ENCODE peak calls at places on chromosomes 1 and 21, in five cellular contexts. One of them, this sample, is unnamed.
A peak's percentile ranks its signal among the peaks of the same experiment; 100 is the strongest.

GRCh38 chr21:31273278-31273677 is 70.8 kb downstream of the TIAM1 start:
- DNase-seq in body of pancreas: no peak
- DNase-seq in CD8-positive, alpha-beta T cell: no peak
- DNase-seq in WTC11: no peak
- DNase-seq in endothelial cell: no peak
- DNase-seq in this sample: no peak

GRCh38 chr1:115056395-115056798 is 26.8 kb downstream of the TSHB start:
- DNase-seq in body of pancreas: no peak
- DNase-seq in CD8-positive, alpha-beta T cell: no peak
- DNase-seq in WTC11: peak; percentile 37
- DNase-seq in endothelial cell: no peak
- DNase-seq in this sample: no peak

GRCh38 chr1:197736689-197737088 is 38.6 kb downstream of the DENND1B start:
- DNase-seq in body of pancreas: no peak
- DNase-seq in CD8-positive, alpha-beta T cell: no peak
- DNase-seq in WTC11: no peak
- DNase-seq in endothelial cell: no peak
- DNase-seq in this sample: no peak

GRCh38 chr1:116376734-116377096 is 3.7 kb downstream of the ATP1A1 start:
- DNase-seq in body of pancreas: no peak
- DNase-seq in CD8-positive, alpha-beta T cell: no peak
- DNase-seq in WTC11: no peak
- DNase-seq in endothelial cell: no peak
- DNase-seq in this sample: no peak

GRCh38 chr21:44585892-44586291 is 5.5 kb upstream of the KRTAP10-5 start:
- DNase-seq in body of pancreas: no peak
- DNase-seq in CD8-positive, alpha-beta T cell: no peak
- DNase-seq in WTC11: no peak
- DNase-seq in endothelial cell: no peak
- DNase-seq in this sample: no peak

GRCh38 chr1:115977481-115978258 is 1.4 kb downstream of the SLC22A15 start:
- DNase-seq in body of pancreas: peak; percentile 36
- DNase-seq in CD8-positive, alpha-beta T cell: no peak
- DNase-seq in WTC11: no peak
- DNase-seq in endothelial cell: no peak
- DNase-seq in this sample: no peak

GRCh38 chr1:33094971-33095604 is 14.1 kb downstream of the AZIN2 start:
- DNase-seq in body of pancreas: peak; percentile 50
- DNase-seq in CD8-positive, alpha-beta T cell: no peak
- DNase-seq in WTC11: peak; percentile 82
- DNase-seq in endothelial cell: peak; percentile 81
- DNase-seq in this sample: peak; percentile 29

GRCh38 chr1:13812456-13813397 is 112.7 kb downstream of the PRDM2 start:
- DNase-seq in body of pancreas: peak; percentile 50
- DNase-seq in CD8-positive, alpha-beta T cell: no peak
- DNase-seq in WTC11: no peak
- DNase-seq in endothelial cell: no peak
- DNase-seq in this sample: no peak

GRCh38 chr1:203522237-203522636 is 28.3 kb downstream of the OPTC start:
- DNase-seq in body of pancreas: no peak
- DNase-seq in CD8-positive, alpha-beta T cell: no peak
- DNase-seq in WTC11: no peak
- DNase-seq in endothelial cell: no peak
- DNase-seq in this sample: no peak

GRCh38 chr1:199742547-199742946 is 285.0 kb upstream of the NR5A2 start:
- DNase-seq in body of pancreas: peak; percentile 28
- DNase-seq in CD8-positive, alpha-beta T cell: no peak
- DNase-seq in WTC11: no peak
- DNase-seq in endothelial cell: no peak
- DNase-seq in this sample: no peak

GRCh38 chr1:198068280-198068679 is 88.5 kb upstream of the NEK7 start:
- DNase-seq in body of pancreas: no peak
- DNase-seq in CD8-positive, alpha-beta T cell: no peak
- DNase-seq in WTC11: no peak
- DNase-seq in endothelial cell: no peak
- DNase-seq in this sample: no peak

GRCh38 chr1:100423832-100424337 is 71.6 kb downstream of the CDC14A start:
- DNase-seq in body of pancreas: no peak
- DNase-seq in CD8-positive, alpha-beta T cell: no peak
- DNase-seq in WTC11: no peak
- DNase-seq in endothelial cell: no peak
- DNase-seq in this sample: peak; percentile 18

GRCh38 chr1:96259399-96259798 is 462.2 kb upstream of the PTBP2 start:
- DNase-seq in body of pancreas: no peak
- DNase-seq in CD8-positive, alpha-beta T cell: no peak
- DNase-seq in WTC11: no peak
- DNase-seq in endothelial cell: no peak
- DNase-seq in this sample: no peak

GRCh38 chr1:55034476-55035133 is 4.7 kb upstream of the PCSK9 start:
- DNase-seq in body of pancreas: no peak
- DNase-seq in CD8-positive, alpha-beta T cell: no peak
- DNase-seq in WTC11: no peak
- DNase-seq in endothelial cell: no peak
- DNase-seq in this sample: no peak

GRCh38 chr1:240242601-240243144 is 151.0 kb downstream of the FMN2 start:
- DNase-seq in body of pancreas: no peak
- DNase-seq in CD8-positive, alpha-beta T cell: no peak
- DNase-seq in WTC11: no peak
- DNase-seq in endothelial cell: no peak
- DNase-seq in this sample: no peak

GRCh38 chr1:230797376-230798186 is 50.4 kb downstream of the CAPN9 start:
- DNase-seq in body of pancreas: peak; percentile 73
- DNase-seq in CD8-positive, alpha-beta T cell: no peak
- DNase-seq in WTC11: peak; percentile 62
- DNase-seq in endothelial cell: peak; percentile 61
- DNase-seq in this sample: no peak

GRCh38 chr1:192553741-192554140 is 21.8 kb upstream of the RGS1 start:
- DNase-seq in body of pancreas: no peak
- DNase-seq in CD8-positive, alpha-beta T cell: no peak
- DNase-seq in WTC11: no peak
- DNase-seq in endothelial cell: no peak
- DNase-seq in this sample: no peak

GRCh38 chr1:212485895-212486590 is 53.3 kb downstream of the NENF start:
- DNase-seq in body of pancreas: peak; percentile 84
- DNase-seq in CD8-positive, alpha-beta T cell: no peak
- DNase-seq in WTC11: peak; percentile 20
- DNase-seq in endothelial cell: peak; percentile 37
- DNase-seq in this sample: no peak

GRCh38 chr1:2981981-2982614 is 39.2 kb upstream of the ACTRT2 start:
- DNase-seq in body of pancreas: peak; percentile 0
- DNase-seq in CD8-positive, alpha-beta T cell: no peak
- DNase-seq in WTC11: no peak
- DNase-seq in endothelial cell: no peak
- DNase-seq in this sample: no peak

GRCh38 chr1:9573723-9574122 is 15.0 kb upstream of the TMEM201 start:
- DNase-seq in body of pancreas: no peak
- DNase-seq in CD8-positive, alpha-beta T cell: no peak
- DNase-seq in WTC11: no peak
- DNase-seq in endothelial cell: no peak
- DNase-seq in this sample: peak; percentile 28

GRCh38 chr1:220296941-220297460 is 24.7 kb upstream of the RAB3GAP2 start:
- DNase-seq in body of pancreas: no peak
- DNase-seq in CD8-positive, alpha-beta T cell: no peak
- DNase-seq in WTC11: no peak
- DNase-seq in endothelial cell: no peak
- DNase-seq in this sample: no peak

GRCh38 chr21:26550357-26550756 is 22.7 kb downstream of the CYYR1 start:
- DNase-seq in body of pancreas: no peak
- DNase-seq in CD8-positive, alpha-beta T cell: no peak
- DNase-seq in WTC11: no peak
- DNase-seq in endothelial cell: no peak
- DNase-seq in this sample: no peak

GRCh38 chr1:181651276-181651675 is 168.0 kb downstream of the CACNA1E start:
- DNase-seq in body of pancreas: no peak
- DNase-seq in CD8-positive, alpha-beta T cell: no peak
- DNase-seq in WTC11: no peak
- DNase-seq in endothelial cell: no peak
- DNase-seq in this sample: no peak

GRCh38 chr1:59718064-59718988 is 96.4 kb upstream of the HOOK1 start:
- DNase-seq in body of pancreas: no peak
- DNase-seq in CD8-positive, alpha-beta T cell: no peak
- DNase-seq in WTC11: no peak
- DNase-seq in endothelial cell: no peak
- DNase-seq in this sample: no peak

GRCh38 chr1:22350171-22350961 is 101.3 kb upstream of the ZBTB40 start:
- DNase-seq in body of pancreas: no peak
- DNase-seq in CD8-positive, alpha-beta T cell: no peak
- DNase-seq in WTC11: peak; percentile 50
- DNase-seq in endothelial cell: no peak
- DNase-seq in this sample: no peak

GRCh38 chr21:22020221-22020620 is 1022.0 kb downstream of the NCAM2 start:
- DNase-seq in body of pancreas: no peak
- DNase-seq in CD8-positive, alpha-beta T cell: no peak
- DNase-seq in WTC11: no peak
- DNase-seq in endothelial cell: no peak
- DNase-seq in this sample: no peak

GRCh38 chr1:100443739-100444571 is 91.6 kb downstream of the CDC14A start:
- DNase-seq in body of pancreas: no peak
- DNase-seq in CD8-positive, alpha-beta T cell: no peak
- DNase-seq in WTC11: no peak
- DNase-seq in endothelial cell: no peak
- DNase-seq in this sample: no peak

GRCh38 chr1:115426271-115426771 is 88.3 kb upstream of the NGF start:
- DNase-seq in body of pancreas: peak; percentile 60
- DNase-seq in CD8-positive, alpha-beta T cell: no peak
- DNase-seq in WTC11: no peak
- DNase-seq in endothelial cell: peak; percentile 17
- DNase-seq in this sample: no peak

GRCh38 chr1:6603851-6604558 is 1.3 kb upstream of the KLHL21 start:
- DNase-seq in body of pancreas: peak; percentile 73
- DNase-seq in CD8-positive, alpha-beta T cell: peak; percentile 70
- DNase-seq in WTC11: peak; percentile 75
- DNase-seq in endothelial cell: peak; percentile 56
- DNase-seq in this sample: no peak

GRCh38 chr21:15514073-15514946 is 215.5 kb upstream of the USP25 start:
- DNase-seq in body of pancreas: no peak
- DNase-seq in CD8-positive, alpha-beta T cell: peak; percentile 76
- DNase-seq in WTC11: no peak
- DNase-seq in endothelial cell: no peak
- DNase-seq in this sample: peak; percentile 48

DNA sequence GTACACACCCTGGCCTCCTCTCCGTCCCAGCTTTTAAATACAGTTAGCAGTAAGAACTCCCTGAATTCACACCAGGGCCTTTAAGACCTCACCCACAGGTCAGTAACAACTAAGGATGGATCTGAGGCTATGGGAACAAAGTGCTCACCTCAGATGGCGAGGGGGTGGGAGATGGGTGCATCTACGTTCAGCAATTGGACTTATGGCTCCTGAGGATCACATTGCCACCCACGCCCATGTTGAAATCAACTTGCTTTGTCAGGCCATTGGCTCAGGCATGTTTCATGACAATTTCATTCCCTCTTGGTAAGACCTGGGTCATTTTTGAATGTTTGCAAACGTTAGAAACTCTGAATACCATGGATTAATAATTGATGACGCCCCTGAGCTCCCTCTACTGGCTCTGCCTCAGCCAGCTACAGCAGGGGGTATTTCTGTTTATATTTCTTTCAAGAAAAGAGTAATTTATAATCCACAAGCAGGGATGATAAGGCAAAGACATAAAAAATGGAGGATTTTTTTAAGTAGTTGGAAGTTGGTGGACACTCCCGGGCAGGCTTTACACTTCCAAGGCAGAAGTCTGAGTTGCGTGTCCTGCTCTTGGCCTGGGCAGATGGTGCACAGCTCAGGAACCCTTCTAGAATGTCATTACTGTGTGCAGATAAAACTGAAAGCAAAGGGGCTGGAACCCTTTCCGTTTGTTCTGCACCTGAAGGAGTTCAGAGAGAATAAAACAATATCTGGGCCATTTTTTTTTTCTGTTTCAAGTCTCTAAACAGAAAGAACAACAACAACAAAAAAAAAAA is 13.7 kb upstream of the LBR start:
- DNase-seq in body of pancreas: peak; percentile 61
- DNase-seq in CD8-positive, alpha-beta T cell: no peak
- DNase-seq in WTC11: no peak
- DNase-seq in endothelial cell: no peak
- DNase-seq in this sample: no peak
- TF ChIP-seq CTCF in body of pancreas: peak; percentile 40
- TF ChIP-seq CTCF in CD8-positive, alpha-beta T cell: no peak
- TF ChIP-seq CTCF in WTC11: no peak
- TF ChIP-seq CTCF in endothelial cell: no peak
- TF ChIP-seq CTCF in this sample: peak; percentile 29

GRCh38 chr1:25148673-25149300 is 83.5 kb downstream of the SYF2 start:
- DNase-seq in body of pancreas: peak; percentile 23
- DNase-seq in CD8-positive, alpha-beta T cell: no peak
- DNase-seq in WTC11: no peak
- DNase-seq in endothelial cell: peak; percentile 22
- DNase-seq in this sample: peak; percentile 51
- TF ChIP-seq CTCF in body of pancreas: no peak
- TF ChIP-seq CTCF in CD8-positive, alpha-beta T cell: peak; percentile 69
- TF ChIP-seq CTCF in WTC11: no peak
- TF ChIP-seq CTCF in endothelial cell: peak; percentile 22
- TF ChIP-seq CTCF in this sample: peak; percentile 63

GRCh38 chr1:170765279-170765678 is 101.3 kb downstream of the PRRX1 start:
- DNase-seq in body of pancreas: no peak
- DNase-seq in CD8-positive, alpha-beta T cell: no peak
- DNase-seq in WTC11: no peak
- DNase-seq in endothelial cell: no peak
- DNase-seq in this sample: no peak

GRCh38 chr1:170770254-170770653 is 106.3 kb downstream of the PRRX1 start:
- DNase-seq in body of pancreas: no peak
- DNase-seq in CD8-positive, alpha-beta T cell: no peak
- DNase-seq in WTC11: no peak
- DNase-seq in endothelial cell: no peak
- DNase-seq in this sample: no peak

GRCh38 chr1:170768929-170769328 is 105.0 kb downstream of the PRRX1 start:
- DNase-seq in body of pancreas: no peak
- DNase-seq in CD8-positive, alpha-beta T cell: no peak
- DNase-seq in WTC11: no peak
- DNase-seq in endothelial cell: no peak
- DNase-seq in this sample: no peak

DNA sequence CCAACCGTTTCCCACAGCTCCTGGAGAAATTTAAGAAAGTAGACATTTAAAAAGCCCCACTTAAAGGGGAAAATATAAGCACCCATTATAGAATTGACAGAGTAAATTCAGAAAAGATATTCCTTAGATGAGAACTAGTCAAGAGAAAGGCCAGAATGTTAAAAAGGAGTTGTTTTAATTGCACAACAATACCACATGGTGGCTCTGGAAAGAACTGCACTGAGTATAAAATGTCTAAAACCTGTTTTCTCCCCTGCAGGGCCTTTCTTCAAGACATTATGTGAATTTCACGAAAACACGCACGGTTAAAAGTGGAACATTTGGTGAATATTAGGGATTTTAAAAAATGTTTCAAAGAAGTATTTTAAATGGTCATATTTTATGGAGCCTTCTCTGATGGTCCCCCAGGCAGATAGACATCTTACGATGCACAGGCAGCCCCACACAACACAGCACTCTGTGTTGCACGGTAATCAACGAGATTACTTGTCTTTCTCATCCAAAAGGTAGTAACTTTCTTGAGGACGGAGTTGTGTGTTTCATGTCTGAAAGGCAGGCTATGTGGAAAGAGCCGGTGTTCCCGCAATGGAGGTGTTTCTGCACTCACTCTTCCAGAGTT is 101.9 kb downstream of the PRRX1 start:
- DNase-seq in body of pancreas: no peak
- DNase-seq in CD8-positive, alpha-beta T cell: no peak
- DNase-seq in WTC11: no peak
- DNase-seq in endothelial cell: no peak
- DNase-seq in this sample: no peak
- TF ChIP-seq CTCF in body of pancreas: no peak
- TF ChIP-seq CTCF in CD8-positive, alpha-beta T cell: no peak
- TF ChIP-seq CTCF in WTC11: no peak
- TF ChIP-seq CTCF in endothelial cell: peak; percentile 28
- TF ChIP-seq CTCF in this sample: peak; percentile 15

GRCh38 chr1:150234647-150235435 is 1.1 kb downstream of the ANP32E start:
- DNase-seq in body of pancreas: peak; percentile 81
- DNase-seq in CD8-positive, alpha-beta T cell: peak; percentile 86
- DNase-seq in WTC11: peak; percentile 81
- DNase-seq in endothelial cell: peak; percentile 76
- DNase-seq in this sample: peak; percentile 89
- TF ChIP-seq CTCF in body of pancreas: no peak
- TF ChIP-seq CTCF in CD8-positive, alpha-beta T cell: no peak
- TF ChIP-seq CTCF in WTC11: no peak
- TF ChIP-seq CTCF in endothelial cell: no peak
- TF ChIP-seq CTCF in this sample: no peak